ENCODE peak calls at places on chromosome 12, in seven cellular contexts. One of them, this sample, is unnamed.

GRCh38 chr12:100576311-100577036 is 3.0 kb downstream of the GAS2L3 start:
- DNase-seq in fibroblast of lung: peak
- DNase-seq in foreskin fibroblast: peak
- DNase-seq in fibroblast of mammary gland: peak
- DNase-seq in activated CD8-positive, alpha-beta T cell treated with anti-CD3 and anti-CD28 coated beads for 36 hours: no peak
- DNase-seq in adrenal gland: no peak
- DNase-seq in osteoblast: peak
- DNase-seq in this sample: no peak

GRCh38 chr12:107458163-107458562 is 227.4 kb upstream of the PWP1 start:
- DNase-seq in fibroblast of lung: peak
- DNase-seq in foreskin fibroblast: no peak
- DNase-seq in fibroblast of mammary gland: peak
- DNase-seq in activated CD8-positive, alpha-beta T cell treated with anti-CD3 and anti-CD28 coated beads for 36 hours: no peak
- DNase-seq in adrenal gland: peak
- DNase-seq in osteoblast: no peak
- DNase-seq in this sample: no peak

GRCh38 chr12:125360540-125360939 is 295.3 kb downstream of the AACS start:
- DNase-seq in fibroblast of lung: no peak
- DNase-seq in foreskin fibroblast: no peak
- DNase-seq in fibroblast of mammary gland: no peak
- DNase-seq in activated CD8-positive, alpha-beta T cell treated with anti-CD3 and anti-CD28 coated beads for 36 hours: no peak
- DNase-seq in adrenal gland: no peak
- DNase-seq in osteoblast: no peak
- DNase-seq in this sample: no peak

GRCh38 chr12:108616941-108617858 is 16.5 kb downstream of the SELPLG start:
- DNase-seq in fibroblast of lung: no peak
- DNase-seq in foreskin fibroblast: no peak
- DNase-seq in fibroblast of mammary gland: peak
- DNase-seq in activated CD8-positive, alpha-beta T cell treated with anti-CD3 and anti-CD28 coated beads for 36 hours: peak
- DNase-seq in adrenal gland: peak
- DNase-seq in osteoblast: peak
- DNase-seq in this sample: no peak

GRCh38 chr12:79020106-79020505 is 155.5 kb downstream of the SYT1 start:
- DNase-seq in fibroblast of lung: peak
- DNase-seq in foreskin fibroblast: peak
- DNase-seq in fibroblast of mammary gland: peak
- DNase-seq in activated CD8-positive, alpha-beta T cell treated with anti-CD3 and anti-CD28 coated beads for 36 hours: no peak
- DNase-seq in adrenal gland: no peak
- DNase-seq in osteoblast: no peak
- DNase-seq in this sample: no peak

GRCh38 chr12:102756564-102756963 is 160.5 kb downstream of the PAH start:
- DNase-seq in fibroblast of lung: no peak
- DNase-seq in foreskin fibroblast: no peak
- DNase-seq in fibroblast of mammary gland: peak
- DNase-seq in activated CD8-positive, alpha-beta T cell treated with anti-CD3 and anti-CD28 coated beads for 36 hours: no peak
- DNase-seq in adrenal gland: no peak
- DNase-seq in osteoblast: no peak
- DNase-seq in this sample: no peak

GRCh38 chr12:25438638-25439037 is 114.4 kb downstream of the LMNTD1 start:
- DNase-seq in fibroblast of lung: peak
- DNase-seq in foreskin fibroblast: peak
- DNase-seq in fibroblast of mammary gland: peak
- DNase-seq in activated CD8-positive, alpha-beta T cell treated with anti-CD3 and anti-CD28 coated beads for 36 hours: no peak
- DNase-seq in adrenal gland: no peak
- DNase-seq in osteoblast: no peak
- DNase-seq in this sample: no peak

GRCh38 chr12:6171409-6172015 is 28.7 kb upstream of the CD9 start:
- DNase-seq in fibroblast of lung: no peak
- DNase-seq in foreskin fibroblast: no peak
- DNase-seq in fibroblast of mammary gland: no peak
- DNase-seq in activated CD8-positive, alpha-beta T cell treated with anti-CD3 and anti-CD28 coated beads for 36 hours: no peak
- DNase-seq in adrenal gland: peak
- DNase-seq in osteoblast: no peak
- DNase-seq in this sample: no peak

GRCh38 chr12:2138294-2138693 is 85.5 kb downstream of the CACNA1C start:
- DNase-seq in fibroblast of lung: no peak
- DNase-seq in foreskin fibroblast: no peak
- DNase-seq in fibroblast of mammary gland: no peak
- DNase-seq in activated CD8-positive, alpha-beta T cell treated with anti-CD3 and anti-CD28 coated beads for 36 hours: no peak
- DNase-seq in adrenal gland: no peak
- DNase-seq in osteoblast: no peak
- DNase-seq in this sample: no peak

GRCh38 chr12:24389394-24389793 is 439.9 kb upstream of the SOX5 start:
- DNase-seq in fibroblast of lung: no peak
- DNase-seq in foreskin fibroblast: no peak
- DNase-seq in fibroblast of mammary gland: no peak
- DNase-seq in activated CD8-positive, alpha-beta T cell treated with anti-CD3 and anti-CD28 coated beads for 36 hours: no peak
- DNase-seq in adrenal gland: no peak
- DNase-seq in osteoblast: no peak
- DNase-seq in this sample: no peak

GRCh38 chr12:131049002-131049401 is 95.3 kb downstream of the ADGRD1 start:
- DNase-seq in fibroblast of lung: no peak
- DNase-seq in foreskin fibroblast: no peak
- DNase-seq in fibroblast of mammary gland: no peak
- DNase-seq in activated CD8-positive, alpha-beta T cell treated with anti-CD3 and anti-CD28 coated beads for 36 hours: no peak
- DNase-seq in adrenal gland: no peak
- DNase-seq in osteoblast: peak
- DNase-seq in this sample: no peak

GRCh38 chr12:9646794-9647622 is 22.5 kb upstream of the CLEC2D start:
- DNase-seq in fibroblast of lung: peak
- DNase-seq in foreskin fibroblast: no peak
- DNase-seq in fibroblast of mammary gland: peak
- DNase-seq in activated CD8-positive, alpha-beta T cell treated with anti-CD3 and anti-CD28 coated beads for 36 hours: peak
- DNase-seq in adrenal gland: no peak
- DNase-seq in osteoblast: no peak
- DNase-seq in this sample: no peak

GRCh38 chr12:28498850-28499249 is 308.6 kb downstream of the CCDC91 start:
- DNase-seq in fibroblast of lung: no peak
- DNase-seq in foreskin fibroblast: no peak
- DNase-seq in fibroblast of mammary gland: no peak
- DNase-seq in activated CD8-positive, alpha-beta T cell treated with anti-CD3 and anti-CD28 coated beads for 36 hours: no peak
- DNase-seq in adrenal gland: no peak
- DNase-seq in osteoblast: no peak
- DNase-seq in this sample: no peak

GRCh38 chr12:5226581-5226980 is 182.9 kb downstream of the KCNA5 start:
- DNase-seq in fibroblast of lung: no peak
- DNase-seq in foreskin fibroblast: no peak
- DNase-seq in fibroblast of mammary gland: no peak
- DNase-seq in activated CD8-positive, alpha-beta T cell treated with anti-CD3 and anti-CD28 coated beads for 36 hours: no peak
- DNase-seq in adrenal gland: no peak
- DNase-seq in osteoblast: no peak
- DNase-seq in this sample: no peak

GRCh38 chr12:109687250-109687649 is 26.4 kb upstream of the FAM222A start:
- DNase-seq in fibroblast of lung: no peak
- DNase-seq in foreskin fibroblast: no peak
- DNase-seq in fibroblast of mammary gland: no peak
- DNase-seq in activated CD8-positive, alpha-beta T cell treated with anti-CD3 and anti-CD28 coated beads for 36 hours: no peak
- DNase-seq in adrenal gland: no peak
- DNase-seq in osteoblast: no peak
- DNase-seq in this sample: no peak

GRCh38 chr12:46830731-46831334 is 5.0 kb upstream of the SLC38A4 start:
- DNase-seq in fibroblast of lung: peak
- DNase-seq in foreskin fibroblast: no peak
- DNase-seq in fibroblast of mammary gland: peak
- DNase-seq in activated CD8-positive, alpha-beta T cell treated with anti-CD3 and anti-CD28 coated beads for 36 hours: peak
- DNase-seq in adrenal gland: peak
- DNase-seq in osteoblast: peak
- DNase-seq in this sample: no peak

GRCh38 chr12:95700316-95700785 is 90.2 kb downstream of the NTN4 start:
- DNase-seq in fibroblast of lung: peak
- DNase-seq in foreskin fibroblast: peak
- DNase-seq in fibroblast of mammary gland: peak
- DNase-seq in activated CD8-positive, alpha-beta T cell treated with anti-CD3 and anti-CD28 coated beads for 36 hours: no peak
- DNase-seq in adrenal gland: peak
- DNase-seq in osteoblast: peak
- DNase-seq in this sample: no peak

GRCh38 chr12:123621619-123622530 is 11.6 kb downstream of the EIF2B1 start:
- DNase-seq in fibroblast of lung: no peak
- DNase-seq in foreskin fibroblast: no peak
- DNase-seq in fibroblast of mammary gland: peak
- DNase-seq in activated CD8-positive, alpha-beta T cell treated with anti-CD3 and anti-CD28 coated beads for 36 hours: no peak
- DNase-seq in adrenal gland: no peak
- DNase-seq in osteoblast: no peak
- DNase-seq in this sample: no peak

GRCh38 chr12:124740691-124741137 is 123.0 kb downstream of the SCARB1 start:
- DNase-seq in fibroblast of lung: no peak
- DNase-seq in foreskin fibroblast: peak
- DNase-seq in fibroblast of mammary gland: peak
- DNase-seq in activated CD8-positive, alpha-beta T cell treated with anti-CD3 and anti-CD28 coated beads for 36 hours: peak
- DNase-seq in adrenal gland: peak
- DNase-seq in osteoblast: peak
- DNase-seq in this sample: no peak

GRCh38 chr12:25957898-25958253 is 606 bp upstream of the RASSF8 start:
- DNase-seq in fibroblast of lung: peak
- DNase-seq in foreskin fibroblast: peak
- DNase-seq in fibroblast of mammary gland: peak
- DNase-seq in activated CD8-positive, alpha-beta T cell treated with anti-CD3 and anti-CD28 coated beads for 36 hours: peak
- DNase-seq in adrenal gland: peak
- DNase-seq in osteoblast: peak
- DNase-seq in this sample: no peak

GRCh38 chr12:9115731-9116689 is at the start of gene A2M:
- DNase-seq in fibroblast of lung: peak
- DNase-seq in foreskin fibroblast: no peak
- DNase-seq in fibroblast of mammary gland: peak
- DNase-seq in activated CD8-positive, alpha-beta T cell treated with anti-CD3 and anti-CD28 coated beads for 36 hours: no peak
- DNase-seq in adrenal gland: peak
- DNase-seq in osteoblast: no peak
- DNase-seq in this sample: no peak

GRCh38 chr12:47889040-47889439 is 15.8 kb downstream of the VDR start:
- DNase-seq in fibroblast of lung: no peak
- DNase-seq in foreskin fibroblast: no peak
- DNase-seq in fibroblast of mammary gland: no peak
- DNase-seq in activated CD8-positive, alpha-beta T cell treated with anti-CD3 and anti-CD28 coated beads for 36 hours: peak
- DNase-seq in adrenal gland: no peak
- DNase-seq in osteoblast: no peak
- DNase-seq in this sample: no peak

DNA sequence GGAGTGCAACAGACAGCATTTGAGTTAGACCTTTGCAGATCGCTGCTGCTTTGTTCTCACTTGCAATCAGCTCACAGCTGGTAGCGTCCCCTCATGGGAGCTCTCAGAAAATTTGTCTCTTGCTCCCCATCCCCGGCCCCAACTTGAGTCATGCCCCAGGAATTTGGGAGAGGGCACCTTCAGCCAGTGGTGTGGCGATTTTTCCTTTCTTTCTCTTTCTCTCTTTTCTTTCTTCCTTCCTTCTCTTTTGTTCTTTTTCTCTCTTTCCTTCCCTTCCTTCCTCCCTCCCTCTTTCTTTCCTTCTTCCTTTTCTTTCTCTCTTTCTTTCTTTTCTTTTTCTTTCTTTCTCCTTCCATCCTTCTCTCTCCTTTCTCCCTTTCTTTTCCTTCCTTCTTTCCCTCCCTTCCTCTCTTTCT is 34.2 kb upstream of the MAP1LC3B2 start:
- DNase-seq in fibroblast of lung: peak
- DNase-seq in foreskin fibroblast: no peak
- DNase-seq in fibroblast of mammary gland: peak
- DNase-seq in activated CD8-positive, alpha-beta T cell treated with anti-CD3 and anti-CD28 coated beads for 36 hours: no peak
- DNase-seq in adrenal gland: no peak
- DNase-seq in osteoblast: peak
- DNase-seq in this sample: no peak
- TF ChIP-seq CTCF in fibroblast of lung: no peak
- TF ChIP-seq CTCF in foreskin fibroblast: no peak
- TF ChIP-seq CTCF in fibroblast of mammary gland: peak
- TF ChIP-seq CTCF in activated CD8-positive, alpha-beta T cell treated with anti-CD3 and anti-CD28 coated beads for 36 hours: no peak
- TF ChIP-seq CTCF in adrenal gland: no peak
- TF ChIP-seq CTCF in osteoblast: peak
- TF ChIP-seq CTCF in this sample: no peak

GRCh38 chr12:113889076-113889475 is 77.0 kb downstream of the RBM19 start:
- DNase-seq in fibroblast of lung: no peak
- DNase-seq in foreskin fibroblast: peak
- DNase-seq in fibroblast of mammary gland: peak
- DNase-seq in activated CD8-positive, alpha-beta T cell treated with anti-CD3 and anti-CD28 coated beads for 36 hours: no peak
- DNase-seq in adrenal gland: no peak
- DNase-seq in osteoblast: no peak
- DNase-seq in this sample: no peak
- TF ChIP-seq CTCF in fibroblast of lung: no peak
- TF ChIP-seq CTCF in foreskin fibroblast: peak
- TF ChIP-seq CTCF in fibroblast of mammary gland: no peak
- TF ChIP-seq CTCF in activated CD8-positive, alpha-beta T cell treated with anti-CD3 and anti-CD28 coated beads for 36 hours: no peak
- TF ChIP-seq CTCF in adrenal gland: no peak
- TF ChIP-seq CTCF in osteoblast: peak
- TF ChIP-seq CTCF in this sample: peak

DNA sequence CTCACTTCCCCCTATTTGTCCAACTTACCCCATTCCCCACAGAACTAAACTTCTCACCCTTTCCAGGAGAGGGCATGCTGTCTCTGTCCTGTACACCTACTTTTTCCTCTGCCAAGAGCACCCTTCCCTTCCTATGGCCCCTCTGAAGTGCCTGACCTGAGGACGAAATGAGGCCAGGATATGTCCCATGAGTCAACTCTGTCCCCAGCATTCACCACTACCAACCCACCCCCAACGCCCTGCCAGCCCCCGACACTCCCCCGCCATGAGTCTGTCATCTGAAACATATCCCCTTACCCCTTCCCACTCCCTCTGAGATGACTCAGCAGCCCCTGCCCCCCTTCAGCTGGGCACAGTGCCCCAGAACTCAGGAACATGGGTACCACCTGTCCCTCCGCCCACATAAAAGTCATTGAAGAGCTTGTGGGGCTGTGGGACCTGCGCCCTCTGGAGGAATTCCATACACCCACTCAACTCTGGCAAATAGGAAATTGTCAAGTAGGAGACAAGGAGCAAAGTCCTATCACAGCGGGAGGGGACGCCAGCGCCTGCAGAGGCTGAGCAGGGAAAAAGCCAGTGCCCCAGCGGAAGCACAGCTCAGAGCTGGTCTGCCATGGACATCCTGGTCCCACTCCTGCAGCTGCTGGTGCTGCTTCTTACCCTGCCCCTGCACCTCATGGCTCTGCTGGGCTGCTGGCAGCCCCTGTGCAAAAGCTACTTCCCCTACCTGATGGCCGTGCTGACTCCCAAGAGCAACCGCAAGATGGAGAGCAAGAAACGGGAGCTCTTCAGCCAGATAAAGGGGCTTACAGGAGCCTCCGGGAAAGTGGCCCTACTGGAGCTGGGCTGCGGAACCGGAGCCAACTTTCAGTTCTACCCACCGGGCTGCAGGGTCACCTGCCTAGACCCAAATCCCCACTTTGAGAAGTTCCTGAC is 26.3 kb downstream of the ITGA7 start:
- DNase-seq in fibroblast of lung: peak
- DNase-seq in foreskin fibroblast: peak
- DNase-seq in fibroblast of mammary gland: peak
- DNase-seq in activated CD8-positive, alpha-beta T cell treated with anti-CD3 and anti-CD28 coated beads for 36 hours: peak
- DNase-seq in adrenal gland: peak
- DNase-seq in osteoblast: peak
- DNase-seq in this sample: peak
- TF ChIP-seq CTCF in fibroblast of lung: peak
- TF ChIP-seq CTCF in foreskin fibroblast: peak
- TF ChIP-seq CTCF in fibroblast of mammary gland: peak
- TF ChIP-seq CTCF in activated CD8-positive, alpha-beta T cell treated with anti-CD3 and anti-CD28 coated beads for 36 hours: no peak
- TF ChIP-seq CTCF in adrenal gland: peak
- TF ChIP-seq CTCF in osteoblast: peak
- TF ChIP-seq CTCF in this sample: peak

DNA sequence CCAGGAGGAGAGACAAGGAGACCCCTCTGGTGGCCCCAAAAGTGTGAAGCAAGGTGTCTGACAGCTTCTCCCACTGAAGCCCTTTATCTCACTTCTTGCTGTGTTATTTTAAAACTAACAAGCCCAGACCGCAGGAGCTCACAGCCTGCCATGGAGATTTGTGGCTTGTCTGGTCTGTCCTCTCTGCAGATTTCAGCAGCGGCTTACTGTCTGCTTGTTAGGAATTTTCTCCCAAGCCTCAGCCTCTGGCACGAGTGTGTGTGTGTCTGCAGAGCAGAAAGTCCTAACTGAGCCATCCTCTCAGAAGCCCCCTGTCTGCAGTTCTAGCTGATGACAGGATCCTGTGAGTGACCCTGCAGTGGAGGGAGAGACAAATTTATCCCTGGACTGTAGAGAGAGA is 87.9 kb upstream of the HSPB8 start:
- DNase-seq in fibroblast of lung: no peak
- DNase-seq in foreskin fibroblast: no peak
- DNase-seq in fibroblast of mammary gland: no peak
- DNase-seq in activated CD8-positive, alpha-beta T cell treated with anti-CD3 and anti-CD28 coated beads for 36 hours: no peak
- DNase-seq in adrenal gland: no peak
- DNase-seq in osteoblast: no peak
- DNase-seq in this sample: no peak
- TF ChIP-seq CTCF in fibroblast of lung: no peak
- TF ChIP-seq CTCF in foreskin fibroblast: no peak
- TF ChIP-seq CTCF in fibroblast of mammary gland: no peak
- TF ChIP-seq CTCF in activated CD8-positive, alpha-beta T cell treated with anti-CD3 and anti-CD28 coated beads for 36 hours: no peak
- TF ChIP-seq CTCF in adrenal gland: no peak
- TF ChIP-seq CTCF in osteoblast: no peak
- TF ChIP-seq CTCF in this sample: no peak